ENCODE peak calls at places on chromosomes 4 and X, in seven cellular contexts. Q is adrenal gland; R is endodermal cell; S is suprapubic skin; D is A673; C is CD8-positive, alpha-beta T cell; J is ovary. P is an unnamed sample.
A peak's percentile ranks its signal among the peaks of the same experiment; 100 is the strongest.

GRCh38 chrX:133538148-133538547 is 122.9 kb upstream of the GPC4 start:
- DNase-seq in C (no peak), S (no peak), Q (no peak), D (no peak), J (no peak), R (no peak), P (no peak)

GRCh38 chrX:50704987-50705386 is 109.0 kb downstream of the SHROOM4 start:
- DNase-seq in R (no peak), Q (no peak), D (peak; percentile 60), J (no peak), C (no peak), S (no peak), P (no peak)

GRCh38 chr4:93327346-93327745 is 501.2 kb upstream of the ATOH1 start:
- DNase-seq in J (no peak), D (no peak), Q (no peak), C (no peak), R (no peak), S (no peak), P (no peak)

GRCh38 chr4:76087007-76087769 is 12.7 kb downstream of the ART3 start:
- DNase-seq in S (no peak), C (no peak), J (no peak), R (peak; percentile 85), Q (peak; percentile 70), D (peak; percentile 70), P (peak; percentile 44)

GRCh38 chrX:75038925-75039324 is 113.7 kb upstream of the NEXMIF start:
- DNase-seq in C (no peak), D (peak; percentile 46), Q (no peak), S (no peak), J (no peak), R (peak; percentile 44), P (peak; percentile 2)

GRCh38 chr4:155496294-155496626 is 119.5 kb upstream of the MAP9 start:
- DNase-seq in D (no peak), J (no peak), R (no peak), Q (no peak), C (no peak), S (no peak), P (no peak)

GRCh38 chr4:188002346-188002745 is 6.8 kb downstream of the ZFP42 start:
- DNase-seq in Q (no peak), D (no peak), R (no peak), S (no peak), C (no peak), J (no peak), P (no peak)

GRCh38 chr4:159206427-159206871 is 103.6 kb downstream of the RAPGEF2 start:
- DNase-seq in R (no peak), C (no peak), S (no peak), D (no peak), Q (no peak), J (no peak), P (peak; percentile 61)

GRCh38 chr4:70704333-70705145 is 16.2 kb downstream of the UTP3 start:
- DNase-seq in R (peak; percentile 95), S (peak; percentile 87), D (peak; percentile 75), J (peak; percentile 85), Q (peak; percentile 83), C (peak; percentile 62), P (peak; percentile 61)

GRCh38 chr4:86326399-86326798 is 33.5 kb downstream of the MAPK10 start:
- DNase-seq in S (no peak), D (no peak), R (no peak), Q (no peak), C (no peak), J (no peak), P (no peak)

GRCh38 chr4:163404570-163404969 is 60.9 kb downstream of the NPY5R start:
- DNase-seq in J (no peak), C (no peak), S (no peak), R (no peak), Q (no peak), D (peak; percentile 89), P (no peak)

GRCh38 chr4:115233600-115233999 is 120.2 kb upstream of the NDST4 start:
- DNase-seq in S (no peak), C (no peak), J (no peak), R (no peak), D (peak; percentile 34), Q (no peak), P (no peak)

DNA sequence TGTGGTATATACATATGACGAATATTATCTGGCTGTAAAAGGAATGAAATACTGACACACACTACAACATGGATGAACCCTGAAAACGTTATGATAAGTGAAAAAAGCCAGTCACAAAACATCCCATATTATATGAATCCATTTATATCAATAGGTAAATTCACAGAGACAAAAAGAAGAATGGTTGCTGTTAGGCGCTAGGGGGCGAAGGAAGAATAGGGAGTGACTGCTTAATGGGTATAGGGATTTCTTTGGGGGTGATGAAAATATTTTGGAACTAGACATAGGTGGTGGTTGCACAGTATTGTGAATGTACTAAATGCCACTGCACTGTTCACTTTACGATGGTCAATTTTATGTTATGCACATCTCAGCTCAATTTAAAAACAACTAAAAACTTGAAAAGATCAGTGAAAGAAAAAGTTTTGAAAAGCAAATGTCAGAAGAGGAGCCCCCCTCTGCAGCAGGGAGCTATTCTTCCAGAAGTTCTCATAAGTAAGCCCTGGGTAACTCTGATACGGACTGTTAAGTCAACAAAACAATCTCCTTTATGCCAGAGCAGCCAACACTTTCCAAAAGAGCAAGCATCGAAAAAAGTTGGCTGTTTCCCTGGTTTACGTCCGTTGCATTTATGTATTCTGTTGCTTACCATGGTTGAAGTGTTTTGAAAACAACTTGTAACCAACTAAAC is 96.3 kb upstream of the EGFL6 start:
- DNase-seq in D (no peak), S (no peak), J (no peak), Q (no peak), R (no peak), C (no peak), P (no peak)
- TF ChIP-seq CTCF in D (peak; percentile 27), S (no peak), J (no peak), Q (no peak), R (peak; percentile 34), C (no peak), P (no peak)

DNA sequence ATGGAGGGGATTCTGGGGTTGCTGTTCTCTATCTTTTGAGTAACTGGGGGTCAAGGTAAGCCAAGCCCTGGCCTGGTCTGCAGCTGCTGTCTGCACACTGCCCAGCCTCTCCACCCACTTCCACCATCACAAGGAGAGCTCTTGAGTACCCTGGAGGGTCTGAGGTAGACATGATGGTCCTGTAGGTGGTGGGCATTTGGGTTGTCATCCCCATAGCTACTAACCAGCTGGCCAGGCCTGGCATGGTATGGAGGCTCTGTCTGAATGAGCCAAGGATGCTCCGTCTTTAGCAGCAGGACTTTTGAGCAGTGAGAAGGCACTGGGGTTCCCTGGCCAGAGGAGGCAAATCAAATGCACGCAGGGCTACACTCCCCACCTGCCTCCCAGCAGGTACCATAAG is 82.7 kb downstream of the NHSL2 start:
- DNase-seq in J (no peak), Q (no peak), D (no peak), S (no peak), C (no peak), R (no peak), P (no peak)
- H3K4me1 ChIP-seq in J (no peaks in the 10 kb centered on the region), Q (no peaks in the 10 kb centered on the region), D (no peaks in the 10 kb centered on the region), S (no peaks in the 10 kb centered on the region), C (peaks cover 16% of the 10 kb centered on the region), R (no peaks in the 10 kb centered on the region), P (peaks cover 4% of the 10 kb centered on the region)

GRCh38 chr4:102500371-102501175 is 586 bp upstream of the NFKB1 start:
- DNase-seq in S (peak; percentile 80), Q (peak; percentile 66), D (peak; percentile 33), J (peak; percentile 73), C (peak; percentile 32), R (peak; percentile 79), P (peak; percentile 49)
- TF ChIP-seq CTCF in S (peak; percentile 3), Q (peak; percentile 41), D (no peak), J (no peak), C (no peak), R (no peak), P (no peak)

DNA sequence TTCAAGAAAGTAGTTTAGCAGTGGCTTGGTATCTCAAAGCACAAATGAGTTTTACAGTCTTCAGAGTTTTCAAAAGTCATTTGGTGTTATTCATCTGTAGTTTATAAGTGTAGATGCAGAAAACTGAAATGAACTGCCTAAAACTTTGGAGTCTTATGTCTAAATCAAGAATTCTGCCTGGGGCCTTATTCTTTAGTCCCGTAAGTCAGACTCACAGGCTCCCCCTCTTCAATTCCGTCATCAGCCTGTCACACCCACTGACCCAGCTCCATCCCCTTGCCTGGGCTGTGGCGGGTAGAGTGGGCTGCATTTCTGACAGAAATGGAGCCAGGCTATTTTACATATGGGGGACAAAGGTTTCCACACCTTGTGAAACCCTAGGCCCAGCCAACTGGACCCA is 44.3 kb downstream of the TSPAN5 start:
- DNase-seq in C (no peak), D (no peak), Q (no peak), J (no peak), R (no peak), S (no peak), P (no peak)
- H3K4me1 ChIP-seq in C (peaks cover 11% of the 10 kb centered on the region), D (peaks cover 26% of the 10 kb centered on the region), Q (no peaks in the 10 kb centered on the region), J (peaks cover 40% of the 10 kb centered on the region), R (peaks cover 2% of the 10 kb centered on the region), S (peaks cover 22% of the 10 kb centered on the region), P (peaks cover 62% of the 10 kb centered on the region)

DNA sequence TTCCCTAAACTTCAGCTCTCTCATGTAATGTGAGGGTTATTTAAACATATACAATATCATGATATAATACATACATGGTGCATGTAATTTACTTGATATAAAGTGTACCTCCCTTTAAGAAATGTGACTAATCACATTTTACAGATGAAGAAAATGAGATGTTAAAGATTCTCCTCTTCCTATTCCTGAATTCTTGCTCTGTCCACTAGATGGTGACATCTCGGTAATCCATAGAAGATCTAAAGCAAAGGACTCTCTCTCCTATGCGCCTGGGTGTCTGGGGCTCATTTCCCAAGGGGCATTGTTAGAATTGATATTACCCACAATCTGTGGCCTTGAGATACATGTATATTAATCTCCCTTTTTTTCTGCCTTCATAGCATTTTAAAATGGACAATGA is 804.9 kb downstream of the RAB28 start:
- DNase-seq in D (peak; percentile 36), C (no peak), S (no peak), R (no peak), J (no peak), Q (no peak), P (no peak)
- TF ChIP-seq CTCF in D (peak; percentile 54), C (no peak), S (no peak), R (peak; percentile 77), J (no peak), Q (peak; percentile 16), P (peak; percentile 37)

DNA sequence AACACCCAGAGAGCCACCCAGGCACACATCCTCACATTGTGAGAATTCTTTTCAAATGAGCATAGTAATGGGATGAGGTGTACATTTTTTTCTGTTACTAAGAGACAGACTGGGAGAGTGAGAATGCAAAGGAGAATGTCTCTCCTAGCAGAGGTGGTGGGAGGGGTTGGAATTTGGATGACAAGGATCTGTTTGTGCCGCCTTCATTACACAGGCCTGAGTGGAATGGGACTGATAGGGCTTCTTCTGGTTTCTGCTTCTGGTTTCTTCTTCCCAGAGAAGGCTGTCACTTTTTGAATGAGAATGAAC is 55.3 kb downstream of the C4orf51 start:
- DNase-seq in Q (no peak), S (no peak), J (no peak), D (no peak), R (no peak), C (no peak), P (peak; percentile 98)
- H3K4me1 ChIP-seq in Q (peaks cover 20% of the 10 kb centered on the region), S (peaks cover 56% of the 10 kb centered on the region), J (peaks cover 5% of the 10 kb centered on the region), D (peaks cover 8% of the 10 kb centered on the region), R (peaks cover 28% of the 10 kb centered on the region), C (peaks cover 3% of the 10 kb centered on the region), P (peaks cover 31% of the 10 kb centered on the region)

DNA sequence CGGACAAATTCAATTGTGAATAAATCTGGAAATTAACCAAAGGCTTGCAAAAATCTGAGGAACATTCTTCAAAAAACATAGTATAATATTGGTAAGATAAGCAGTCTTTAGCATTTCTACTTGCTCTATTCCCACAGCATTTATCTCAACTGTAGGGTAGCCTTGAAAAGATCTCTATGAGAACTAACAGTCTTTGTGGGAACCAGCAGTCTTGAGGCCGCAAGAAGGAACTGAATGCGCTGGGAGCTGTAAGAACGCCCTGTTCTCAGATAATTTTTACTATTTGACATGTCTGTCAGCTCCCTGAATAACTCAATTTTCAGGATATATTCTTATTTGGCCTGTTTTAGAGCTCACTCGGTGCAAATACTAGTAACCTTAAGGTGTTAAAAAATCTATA is 519.3 kb upstream of the CXorf51A start:
- DNase-seq in J (no peak), C (no peak), D (no peak), S (no peak), R (no peak), Q (no peak), P (no peak)
- TF ChIP-seq CTCF in J (no peak), C (no peak), D (no peak), S (no peak), R (no peak), Q (no peak), P (no peak)